ENCODE peak calls at places on chromosome 15, in ten cellular contexts. L is GM13977; M is AG08395; N is NCI-H2081; Y is foreskin melanocyte; E is adipocyte; U is activated T-cell treated with anti-CD3 and anti-CD28 coated beads, Interleukin-2, amount 50 U/mL, for 72 hours; S is D341Med; K is fibroblast of villous mesenchyme; W is activated CD8-positive, alpha-beta memory T cell treated with anti-CD3 and anti-CD28 coated beads, Interleukin-2, amount 50 U/mL, for 48 hours. P is an unnamed sample.

GRCh38 chr15:40999190-40999589 is 45.9 kb downstream of the CHAC1 start:
- DNase-seq in L (no peak), M (peak; percentile 65), N (no peak), Y (peak; percentile 85), E (peak; percentile 47), U (no peak), S (no peak), K (peak; percentile 94), W (no peak), P (no peak)

GRCh38 chr15:36008719-36009118 is 462.8 kb upstream of the DPH6 start:
- DNase-seq in L (no peak), M (no peak), N (no peak), Y (no peak), E (no peak), U (no peak), S (no peak), K (no peak), W (no peak), P (no peak)

GRCh38 chr15:38609097-38609738 is 44.6 kb upstream of the RASGRP1 start:
- DNase-seq in L (no peak), M (no peak), N (no peak), Y (no peak), E (no peak), U (no peak), S (no peak), K (no peak), W (no peak), P (no peak)

GRCh38 chr15:34999906-35000305 is 11.8 kb upstream of the ZNF770 start:
- DNase-seq in L (no peak), M (no peak), N (no peak), Y (no peak), E (no peak), U (no peak), S (no peak), K (no peak), W (no peak), P (no peak)

GRCh38 chr15:74337607-74338211 is 29.7 kb downstream of the CYP11A1 start:
- DNase-seq in L (no peak), M (no peak), N (no peak), Y (no peak), E (no peak), U (no peak), S (no peak), K (no peak), W (no peak), P (no peak)

GRCh38 chr15:96037584-96037983 is 292.9 kb upstream of the NR2F2 start:
- DNase-seq in L (no peak), M (no peak), N (no peak), Y (no peak), E (no peak), U (no peak), S (no peak), K (peak; percentile 83), W (no peak), P (no peak)

GRCh38 chr15:42368096-42368495 is 8.8 kb downstream of the CAPN3 start:
- DNase-seq in L (no peak), M (no peak), N (no peak), Y (no peak), E (no peak), U (no peak), S (no peak), K (peak; percentile 79), W (no peak), P (no peak)

GRCh38 chr15:32687556-32687955 is 30.2 kb upstream of the GREM1 start:
- DNase-seq in L (no peak), M (no peak), N (no peak), Y (peak; percentile 49), E (no peak), U (no peak), S (no peak), K (peak; percentile 55), W (no peak), P (no peak)

GRCh38 chr15:94370197-94370987 is 139.0 kb downstream of the MCTP2 start:
- DNase-seq in L (no peak), M (no peak), N (peak; percentile 96), Y (no peak), E (no peak), U (no peak), S (no peak), K (no peak), W (no peak), P (no peak)

GRCh38 chr15:73346735-73347312 is 21.9 kb downstream of the HCN4 start:
- DNase-seq in L (peak; percentile 70), M (peak; percentile 34), N (no peak), Y (no peak), E (peak; percentile 49), U (peak; percentile 60), S (no peak), K (peak; percentile 43), W (peak; percentile 84), P (no peak)

GRCh38 chr15:89364341-89364740 is 29.7 kb upstream of the POLG start:
- DNase-seq in L (no peak), M (no peak), N (peak; percentile 94), Y (no peak), E (no peak), U (no peak), S (no peak), K (no peak), W (no peak), P (peak; percentile 83)

GRCh38 chr15:57190208-57190607 is 186.1 kb upstream of the CGNL1 start:
- DNase-seq in L (no peak), M (no peak), N (no peak), Y (no peak), E (no peak), U (no peak), S (no peak), K (no peak), W (no peak), P (no peak)

GRCh38 chr15:52225230-52225629 is 34.0 kb upstream of the GNB5 start:
- DNase-seq in L (no peak), M (no peak), N (no peak), Y (no peak), E (no peak), U (no peak), S (no peak), K (no peak), W (no peak), P (no peak)

GRCh38 chr15:85485956-85486567 is 105.7 kb downstream of the AKAP13 start:
- DNase-seq in L (peak; percentile 72), M (peak; percentile 69), N (peak; percentile 74), Y (peak; percentile 44), E (peak; percentile 90), U (peak; percentile 71), S (peak; percentile 56), K (peak; percentile 72), W (no peak), P (peak; percentile 80)

GRCh38 chr15:40952901-40953712 is at the start of gene CHAC1:
- DNase-seq in L (peak; percentile 99), M (peak; percentile 100), N (peak; percentile 97), Y (peak; percentile 84), E (peak; percentile 98), U (peak; percentile 99), S (peak; percentile 100), K (peak; percentile 97), W (peak; percentile 98), P (peak; percentile 97)

GRCh38 chr15:78203346-78204225 is 30.8 kb downstream of the ACSBG1 start:
- DNase-seq in L (no peak), M (no peak), N (no peak), Y (peak; percentile 26), E (no peak), U (no peak), S (peak; percentile 22), K (no peak), W (no peak), P (no peak)

GRCh38 chr15:70597945-70598344 is 165.4 kb downstream of the UACA start:
- DNase-seq in L (no peak), M (no peak), N (no peak), Y (no peak), E (no peak), U (no peak), S (no peak), K (no peak), W (no peak), P (no peak)

GRCh38 chr15:99424978-99425665 is 140.7 kb upstream of the MEF2A start:
- DNase-seq in L (peak; percentile 73), M (peak; percentile 77), N (no peak), Y (peak; percentile 93), E (peak; percentile 94), U (peak; percentile 75), S (no peak), K (peak; percentile 97), W (peak; percentile 73), P (no peak)

GRCh38 chr15:71133734-71134464 is 18.6 kb downstream of the THSD4 start:
- DNase-seq in L (no peak), M (no peak), N (no peak), Y (no peak), E (no peak), U (no peak), S (no peak), K (no peak), W (no peak), P (no peak)

GRCh38 chr15:96619171-96619570 is 288.7 kb downstream of the NR2F2 start:
- DNase-seq in L (no peak), M (no peak), N (no peak), Y (no peak), E (no peak), U (no peak), S (no peak), K (no peak), W (no peak), P (no peak)

GRCh38 chr15:40902605-40903561 is 8.6 kb downstream of the VPS18 start:
- DNase-seq in L (no peak), M (no peak), N (no peak), Y (no peak), E (no peak), U (no peak), S (no peak), K (peak; percentile 50), W (no peak), P (peak; percentile 76)

GRCh38 chr15:43292375-43293078 is 25.8 kb upstream of the TGM5 start:
- DNase-seq in L (no peak), M (peak; percentile 55), N (no peak), Y (no peak), E (peak; percentile 23), U (no peak), S (no peak), K (peak; percentile 3), W (no peak), P (no peak)

GRCh38 chr15:82923744-82924143 is 28.8 kb downstream of the HOMER2 start:
- DNase-seq in L (no peak), M (no peak), N (no peak), Y (no peak), E (no peak), U (no peak), S (no peak), K (no peak), W (no peak), P (no peak)

GRCh38 chr15:60116456-60117089 is 112.5 kb downstream of the FOXB1 start:
- DNase-seq in L (no peak), M (no peak), N (no peak), Y (no peak), E (peak; percentile 1), U (no peak), S (no peak), K (no peak), W (no peak), P (no peak)

GRCh38 chr15:34359416-34359815 is 7.6 kb downstream of the LPCAT4 start:
- DNase-seq in L (no peak), M (no peak), N (no peak), Y (no peak), E (no peak), U (no peak), S (no peak), K (no peak), W (no peak), P (no peak)

GRCh38 chr15:81073796-81074195 is 60.3 kb upstream of the CFAP161 start:
- DNase-seq in L (no peak), M (no peak), N (no peak), Y (no peak), E (no peak), U (no peak), S (no peak), K (no peak), W (no peak), P (peak; percentile 71)

GRCh38 chr15:69810441-69811071 is 287.2 kb downstream of the TLE3 start:
- DNase-seq in L (no peak), M (no peak), N (no peak), Y (no peak), E (peak; percentile 17), U (no peak), S (peak; percentile 84), K (peak; percentile 47), W (no peak), P (no peak)

GRCh38 chr15:40006646-40007045 is 32.3 kb downstream of the SRP14 start:
- DNase-seq in L (no peak), M (peak; percentile 24), N (no peak), Y (no peak), E (peak; percentile 81), U (no peak), S (no peak), K (peak; percentile 51), W (no peak), P (no peak)

P was measured in cerebellar cortex.